ENCODE peak calls at places on chromosomes 12 and 14, in eight cellular contexts. U is astrocyte of the spinal cord; F is germinal center; V is glutamatergic neuron; T is stimulated activated CD8-positive, alpha-beta memory T cell treated with anti-CD3 and anti-CD28 coated beads, Interleukin-2, amount 100 ng/mL, for 1 hour; W is caudate nucleus; X is fibroblast of pulmonary artery; O is stimulated activated CD4-positive, alpha-beta T cell treated with anti-CD3 and anti-CD28 coated beads, Interleukin-12 subunit alpha, Interleukin-12 subunit beta, amount 100 ng/mL, for 48 hours. Y is an unnamed sample.

GRCh38 chr14:52279405-52279804 is 11.9 kb downstream of the PTGDR start:
- DNase-seq in U (peak; percentile 20), F (no peak), V (no peak), T (no peak), W (no peak), X (peak; percentile 68), O (no peak), Y (no peak)

GRCh38 chr14:34070917-34071407 is 120.1 kb upstream of the EGLN3 start:
- DNase-seq in U (no peak), F (no peak), V (no peak), T (no peak), W (no peak), X (no peak), O (no peak), Y (no peak)

GRCh38 chr12:127548123-127548553 is 718.8 kb upstream of the TMEM132C start:
- DNase-seq in U (peak; percentile 72), F (no peak), V (no peak), T (no peak), W (no peak), X (no peak), O (no peak), Y (no peak)

GRCh38 chr12:55467836-55468235 is 2.1 kb downstream of the OR6C70 start:
- DNase-seq in U (no peak), F (peak; percentile 39), V (no peak), T (no peak), W (no peak), X (no peak), O (no peak), Y (no peak)

GRCh38 chr14:103443106-103443505 is 57.9 kb downstream of the MARK3 start:
- DNase-seq in U (no peak), F (no peak), V (no peak), T (no peak), W (no peak), X (no peak), O (no peak), Y (no peak)

GRCh38 chr12:89552376-89552775 is 26.5 kb upstream of the POC1B start:
- DNase-seq in U (peak; percentile 30), F (no peak), V (no peak), T (no peak), W (no peak), X (peak; percentile 30), O (no peak), Y (no peak)

GRCh38 chr14:50711043-50711442 is 42.9 kb upstream of the SAV1 start:
- DNase-seq in U (no peak), F (no peak), V (no peak), T (no peak), W (no peak), X (no peak), O (no peak), Y (no peak)

GRCh38 chr12:93466625-93467350 is 526 bp upstream of the MRPL42 start:
- DNase-seq in U (no peak), F (no peak), V (no peak), T (no peak), W (no peak), X (no peak), O (no peak), Y (no peak)

GRCh38 chr12:6205144-6205539 is 4.9 kb downstream of the CD9 start:
- DNase-seq in U (no peak), F (no peak), V (no peak), T (no peak), W (no peak), X (peak; percentile 57), O (no peak), Y (no peak)

GRCh38 chr14:32342151-32342853 is 13.2 kb downstream of the AKAP6 start:
- DNase-seq in U (no peak), F (no peak), V (no peak), T (no peak), W (no peak), X (no peak), O (no peak), Y (no peak)

GRCh38 chr14:87230726-87231125 is 762.3 kb downstream of the GALC start:
- DNase-seq in U (no peak), F (no peak), V (no peak), T (no peak), W (no peak), X (no peak), O (no peak), Y (no peak)

GRCh38 chr12:121709478-121709890 is 3.1 kb upstream of the TMEM120B start:
- DNase-seq in U (peak; percentile 86), F (no peak), V (no peak), T (no peak), W (no peak), X (peak; percentile 48), O (no peak), Y (no peak)

GRCh38 chr12:120116792-120117651 is 469 bp upstream of the RAB35 start:
- DNase-seq in U (peak; percentile 95), F (peak; percentile 99), V (peak; percentile 99), T (peak; percentile 96), W (peak; percentile 84), X (peak; percentile 93), O (peak; percentile 98), Y (peak; percentile 96)

GRCh38 chr12:58453306-58453705 is 467.0 kb downstream of the LRIG3 start:
- DNase-seq in U (no peak), F (no peak), V (no peak), T (no peak), W (no peak), X (no peak), O (no peak), Y (no peak)

GRCh38 chr14:68250950-68251765 is 431.6 kb downstream of the RAD51B start:
- DNase-seq in U (no peak), F (no peak), V (no peak), T (no peak), W (no peak), X (no peak), O (no peak), Y (no peak)

GRCh38 chr14:22821193-22822016 is 6.2 kb upstream of the SLC7A7 start:
- DNase-seq in U (peak; percentile 42), F (no peak), V (no peak), T (no peak), W (no peak), X (no peak), O (no peak), Y (no peak)

GRCh38 chr12:75709474-75709873 is 198.1 kb upstream of the KRR1 start:
- DNase-seq in U (no peak), F (no peak), V (no peak), T (no peak), W (no peak), X (no peak), O (no peak), Y (no peak)

GRCh38 chr12:57904848-57905811 is 36.2 kb upstream of the ATP23 start:
- DNase-seq in U (peak; percentile 88), F (peak; percentile 81), V (peak; percentile 92), T (peak; percentile 65), W (peak; percentile 58), X (peak; percentile 93), O (peak; percentile 73), Y (peak; percentile 81)

GRCh38 chr14:87899228-87899627 is 93.8 kb downstream of the GALC start:
- DNase-seq in U (no peak), F (no peak), V (no peak), T (no peak), W (no peak), X (no peak), O (no peak), Y (no peak)